ENCODE peak calls at places on chromosomes 6 and 20, in seven cellular contexts. One of them, this sample, is unnamed.

GRCh38 chr6:27726620-27727023 is 185.6 kb downstream of the OR2B2 start:
- DNase-seq in esophagus muscularis mucosa: no peak
- DNase-seq in H1: peak
- DNase-seq in suprapubic skin: no peak
- DNase-seq in sigmoid colon: no peak
- DNase-seq in HepG2: peak
- DNase-seq in K562: peak
- DNase-seq in this sample: no peak

GRCh38 chr6:3750324-3751018 is 1.0 kb downstream of the PXDC1 start:
- DNase-seq in sigmoid colon: peak
- DNase-seq in H1: peak
- DNase-seq in K562: peak
- DNase-seq in HepG2: peak
- DNase-seq in esophagus muscularis mucosa: peak
- DNase-seq in suprapubic skin: peak
- DNase-seq in this sample: peak

GRCh38 chr6:36360241-36361054 is 23.8 kb upstream of the BNIP5 start:
- DNase-seq in sigmoid colon: peak
- DNase-seq in esophagus muscularis mucosa: peak
- DNase-seq in H1: peak
- DNase-seq in suprapubic skin: peak
- DNase-seq in K562: peak
- DNase-seq in HepG2: peak
- DNase-seq in this sample: no peak

GRCh38 chr6:105272783-105273182 is 93.0 kb upstream of the POPDC3 start:
- DNase-seq in HepG2: peak
- DNase-seq in suprapubic skin: no peak
- DNase-seq in K562: peak
- DNase-seq in sigmoid colon: no peak
- DNase-seq in esophagus muscularis mucosa: no peak
- DNase-seq in H1: no peak
- DNase-seq in this sample: peak

GRCh38 chr6:33633462-33634158 is 12.5 kb downstream of the ITPR3 start:
- DNase-seq in sigmoid colon: peak
- DNase-seq in HepG2: no peak
- DNase-seq in H1: peak
- DNase-seq in K562: peak
- DNase-seq in esophagus muscularis mucosa: no peak
- DNase-seq in suprapubic skin: peak
- DNase-seq in this sample: peak

GRCh38 chr20:42063176-42063575 is 445.0 kb upstream of the CHD6 start:
- DNase-seq in HepG2: no peak
- DNase-seq in H1: no peak
- DNase-seq in K562: no peak
- DNase-seq in sigmoid colon: no peak
- DNase-seq in esophagus muscularis mucosa: no peak
- DNase-seq in suprapubic skin: no peak
- DNase-seq in this sample: no peak

GRCh38 chr6:163415620-163416379 is 1.3 kb downstream of the QKI start:
- DNase-seq in H1: no peak
- DNase-seq in HepG2: peak
- DNase-seq in sigmoid colon: peak
- DNase-seq in K562: peak
- DNase-seq in esophagus muscularis mucosa: no peak
- DNase-seq in suprapubic skin: peak
- DNase-seq in this sample: peak

GRCh38 chr6:159490298-159490937 is 202.6 kb downstream of the SOD2 start:
- DNase-seq in H1: no peak
- DNase-seq in K562: no peak
- DNase-seq in sigmoid colon: peak
- DNase-seq in esophagus muscularis mucosa: no peak
- DNase-seq in suprapubic skin: peak
- DNase-seq in HepG2: no peak
- DNase-seq in this sample: no peak

GRCh38 chr20:40844285-40844684 is 155.2 kb upstream of the MAFB start:
- DNase-seq in HepG2: no peak
- DNase-seq in H1: no peak
- DNase-seq in sigmoid colon: no peak
- DNase-seq in esophagus muscularis mucosa: no peak
- DNase-seq in suprapubic skin: no peak
- DNase-seq in K562: no peak
- DNase-seq in this sample: no peak

GRCh38 chr20:50023116-50023802 is 40.5 kb downstream of the SNAI1 start:
- DNase-seq in K562: no peak
- DNase-seq in esophagus muscularis mucosa: no peak
- DNase-seq in suprapubic skin: no peak
- DNase-seq in sigmoid colon: no peak
- DNase-seq in HepG2: no peak
- DNase-seq in H1: no peak
- DNase-seq in this sample: no peak

GRCh38 chr20:8291200-8291599 is 159.1 kb downstream of the PLCB1 start:
- DNase-seq in suprapubic skin: no peak
- DNase-seq in esophagus muscularis mucosa: no peak
- DNase-seq in sigmoid colon: no peak
- DNase-seq in H1: no peak
- DNase-seq in K562: no peak
- DNase-seq in HepG2: no peak
- DNase-seq in this sample: no peak

GRCh38 chr20:51573576-51574243 is 31.2 kb upstream of the NFATC2 start:
- DNase-seq in K562: no peak
- DNase-seq in esophagus muscularis mucosa: no peak
- DNase-seq in H1: no peak
- DNase-seq in sigmoid colon: no peak
- DNase-seq in HepG2: no peak
- DNase-seq in suprapubic skin: no peak
- DNase-seq in this sample: no peak

GRCh38 chr6:17032595-17033591 is 69.0 kb upstream of the STMND1 start:
- DNase-seq in HepG2: no peak
- DNase-seq in suprapubic skin: peak
- DNase-seq in sigmoid colon: peak
- DNase-seq in H1: no peak
- DNase-seq in esophagus muscularis mucosa: peak
- DNase-seq in K562: no peak
- DNase-seq in this sample: no peak

GRCh38 chr6:3943373-3943772 is 94.2 kb downstream of the FAM50B start:
- DNase-seq in sigmoid colon: no peak
- DNase-seq in H1: no peak
- DNase-seq in suprapubic skin: no peak
- DNase-seq in esophagus muscularis mucosa: peak
- DNase-seq in K562: no peak
- DNase-seq in HepG2: no peak
- DNase-seq in this sample: no peak

GRCh38 chr20:34586488-34587163 is 28.1 kb downstream of the MAP1LC3A start:
- DNase-seq in esophagus muscularis mucosa: peak
- DNase-seq in HepG2: peak
- DNase-seq in sigmoid colon: no peak
- DNase-seq in K562: no peak
- DNase-seq in suprapubic skin: no peak
- DNase-seq in H1: no peak
- DNase-seq in this sample: no peak

GRCh38 chr6:132614554-132614953 is 9.5 kb downstream of the TAAR2 start:
- DNase-seq in sigmoid colon: no peak
- DNase-seq in H1: no peak
- DNase-seq in HepG2: no peak
- DNase-seq in esophagus muscularis mucosa: no peak
- DNase-seq in suprapubic skin: no peak
- DNase-seq in K562: no peak
- DNase-seq in this sample: no peak

GRCh38 chr20:34834459-34834893 is 9.0 kb upstream of the NCOA6 start:
- DNase-seq in H1: no peak
- DNase-seq in esophagus muscularis mucosa: no peak
- DNase-seq in K562: peak
- DNase-seq in sigmoid colon: no peak
- DNase-seq in HepG2: peak
- DNase-seq in suprapubic skin: no peak
- DNase-seq in this sample: no peak

GRCh38 chr20:53399592-53400335 is 193.9 kb downstream of the ZNF217 start:
- DNase-seq in H1: no peak
- DNase-seq in suprapubic skin: no peak
- DNase-seq in esophagus muscularis mucosa: no peak
- DNase-seq in sigmoid colon: no peak
- DNase-seq in K562: no peak
- DNase-seq in HepG2: no peak
- DNase-seq in this sample: peak

GRCh38 chr20:17963114-17963897 is 5.3 kb downstream of the SNX5 start:
- DNase-seq in HepG2: no peak
- DNase-seq in K562: no peak
- DNase-seq in H1: no peak
- DNase-seq in esophagus muscularis mucosa: no peak
- DNase-seq in sigmoid colon: no peak
- DNase-seq in suprapubic skin: no peak
- DNase-seq in this sample: no peak
- TF ChIP-seq POLR2A in HepG2: no peak
- TF ChIP-seq POLR2A in K562: peak
- TF ChIP-seq POLR2A in H1: no peak
- TF ChIP-seq POLR2A in esophagus muscularis mucosa: no peak
- TF ChIP-seq POLR2A in sigmoid colon: no peak
- TF ChIP-seq POLR2A in suprapubic skin: no peak
- TF ChIP-seq POLR2A in this sample: no peak

DNA sequence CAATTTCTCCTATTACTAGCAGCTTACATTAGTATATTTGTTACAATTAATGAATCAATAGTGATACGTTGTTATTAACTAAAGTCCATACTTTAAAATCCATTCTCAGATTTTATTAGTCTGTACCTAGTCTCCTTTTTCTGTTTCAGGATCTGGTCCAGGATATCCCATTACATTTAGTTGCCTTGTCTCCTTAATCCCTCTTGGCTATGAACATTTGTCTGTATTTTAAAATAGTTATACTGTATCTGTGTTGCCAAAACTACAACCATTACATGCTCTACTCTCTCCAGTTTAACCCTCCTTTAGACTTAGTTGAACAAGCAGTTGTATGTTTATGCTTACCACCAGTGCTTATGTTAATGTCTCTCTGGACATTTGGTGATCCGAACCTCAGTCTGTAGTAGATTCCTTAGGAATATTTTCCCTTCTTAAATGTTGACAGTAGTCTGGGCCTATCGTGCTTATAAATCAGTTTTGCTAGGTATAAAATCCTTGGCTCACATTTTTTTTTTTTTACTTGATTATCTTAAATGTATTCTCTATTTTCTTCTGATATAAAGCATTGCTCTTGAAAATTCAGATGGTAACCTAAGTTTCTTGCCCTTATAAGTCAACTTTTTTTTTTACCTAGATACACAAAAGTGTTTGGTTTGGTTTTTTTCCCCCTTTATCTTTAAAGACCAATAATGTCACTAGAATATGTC is 12.2 kb downstream of the ALDH5A1 start:
- DNase-seq in K562: no peak
- DNase-seq in suprapubic skin: no peak
- DNase-seq in sigmoid colon: no peak
- DNase-seq in H1: no peak
- DNase-seq in HepG2: no peak
- DNase-seq in esophagus muscularis mucosa: no peak
- DNase-seq in this sample: no peak
- TF ChIP-seq POLR2AphosphoS5 in K562: no peak
- TF ChIP-seq POLR2AphosphoS5 in suprapubic skin: no peak
- TF ChIP-seq POLR2AphosphoS5 in sigmoid colon: no peak
- TF ChIP-seq POLR2AphosphoS5 in H1: no peak
- TF ChIP-seq POLR2AphosphoS5 in HepG2: no peak
- TF ChIP-seq POLR2AphosphoS5 in esophagus muscularis mucosa: no peak
- TF ChIP-seq POLR2AphosphoS5 in this sample: no peak

DNA sequence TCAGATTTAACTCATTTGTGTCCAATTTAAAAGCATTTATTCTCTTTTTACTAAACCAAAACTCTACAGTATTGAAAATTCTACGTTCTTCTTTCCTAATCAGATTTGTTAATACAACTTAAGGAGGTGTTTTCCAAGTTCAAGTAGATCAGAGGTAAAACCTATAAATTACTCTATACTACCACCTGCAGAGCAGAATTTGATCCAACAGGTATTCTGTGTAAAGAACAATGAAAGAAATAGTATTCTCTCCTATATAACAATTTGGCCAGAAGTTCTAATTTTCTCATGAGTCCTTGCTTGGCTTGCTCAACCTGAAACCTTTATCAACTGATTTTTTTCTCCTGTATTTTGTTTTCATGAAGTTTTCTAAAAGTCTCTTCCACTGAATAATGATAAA is 28.5 kb upstream of the DST start:
- DNase-seq in esophagus muscularis mucosa: no peak
- DNase-seq in K562: no peak
- DNase-seq in H1: no peak
- DNase-seq in HepG2: no peak
- DNase-seq in sigmoid colon: no peak
- DNase-seq in suprapubic skin: no peak
- DNase-seq in this sample: no peak
- TF ChIP-seq EP300 in esophagus muscularis mucosa: no peak
- TF ChIP-seq EP300 in K562: no peak
- TF ChIP-seq EP300 in H1: no peak
- TF ChIP-seq EP300 in HepG2: no peak
- TF ChIP-seq EP300 in sigmoid colon: no peak
- TF ChIP-seq EP300 in suprapubic skin: no peak
- TF ChIP-seq EP300 in this sample: no peak

DNA sequence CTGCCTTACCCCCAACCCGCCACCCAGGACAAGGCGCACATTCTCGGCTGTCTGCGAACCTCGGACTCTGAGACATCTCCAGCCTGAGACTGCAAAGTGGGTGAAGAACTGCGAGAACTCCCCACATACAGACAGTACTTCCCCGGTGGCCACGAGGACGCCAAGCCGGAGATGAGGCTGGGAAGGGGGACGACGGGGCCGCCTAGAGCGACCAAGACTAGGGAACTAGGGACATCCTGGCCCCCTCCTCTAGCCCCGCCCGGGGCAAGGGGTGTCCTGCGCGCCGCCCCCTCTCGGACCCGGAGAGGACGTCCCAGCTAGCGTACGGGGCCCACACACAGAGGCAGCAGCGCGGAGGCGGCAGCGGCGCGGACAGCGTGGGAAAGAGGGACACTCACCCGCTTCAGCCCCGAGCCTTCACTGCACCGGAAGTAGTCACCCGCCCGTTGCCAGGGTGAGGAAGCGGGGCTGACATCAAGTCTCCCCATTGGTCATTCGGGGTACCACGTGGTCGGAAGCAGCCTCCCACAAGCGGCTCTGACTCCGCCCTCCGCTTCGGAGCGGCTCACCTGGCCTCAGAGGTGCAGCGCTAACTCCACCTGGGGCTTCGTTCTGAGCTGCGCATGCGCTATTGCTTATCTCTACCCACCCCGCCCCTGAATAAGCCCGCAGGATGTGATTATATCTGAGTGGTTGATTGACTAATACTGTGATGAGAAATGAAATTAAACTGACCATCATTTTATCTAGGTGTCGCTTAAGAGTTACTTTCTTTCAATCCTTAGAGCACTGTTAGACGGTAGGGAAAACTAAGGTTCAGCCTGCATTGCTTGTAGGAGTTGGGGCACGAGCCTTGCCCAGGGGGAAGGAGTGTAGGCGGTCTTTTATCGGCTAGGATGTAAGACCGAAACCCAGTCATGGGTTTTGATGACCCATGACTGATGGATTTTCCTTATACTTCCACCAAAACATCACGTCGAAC is at the start of gene TASP1:
- DNase-seq in esophagus muscularis mucosa: peak
- DNase-seq in sigmoid colon: peak
- DNase-seq in suprapubic skin: peak
- DNase-seq in K562: peak
- DNase-seq in H1: peak
- DNase-seq in HepG2: peak
- DNase-seq in this sample: peak
- TF ChIP-seq POLR2A in esophagus muscularis mucosa: no peak
- TF ChIP-seq POLR2A in sigmoid colon: peak
- TF ChIP-seq POLR2A in suprapubic skin: peak
- TF ChIP-seq POLR2A in K562: peak
- TF ChIP-seq POLR2A in H1: no peak
- TF ChIP-seq POLR2A in HepG2: peak
- TF ChIP-seq POLR2A in this sample: peak

GRCh38 chr6:21099338-21100314 is 493.9 kb upstream of the SOX4 start:
- DNase-seq in suprapubic skin: no peak
- DNase-seq in HepG2: peak
- DNase-seq in sigmoid colon: no peak
- DNase-seq in esophagus muscularis mucosa: no peak
- DNase-seq in H1: no peak
- DNase-seq in K562: no peak
- DNase-seq in this sample: no peak
- TF ChIP-seq POLR2AphosphoS5 in suprapubic skin: no peak
- TF ChIP-seq POLR2AphosphoS5 in HepG2: no peak
- TF ChIP-seq POLR2AphosphoS5 in sigmoid colon: no peak
- TF ChIP-seq POLR2AphosphoS5 in esophagus muscularis mucosa: no peak
- TF ChIP-seq POLR2AphosphoS5 in H1: no peak
- TF ChIP-seq POLR2AphosphoS5 in K562: no peak
- TF ChIP-seq POLR2AphosphoS5 in this sample: no peak